ENCODE peak calls at places on chromosomes 5 and 9, in four cellular contexts. M is A549, F is bronchial epithelial cell, N is mucosa of descending colon. I is an unnamed sample.

GRCh38 chr5:10590226-10591047 is 26.6 kb downstream of the ANKRD33B start:
- DNase-seq in N (no peak), F (peak), M (peak), I (no peak)

GRCh38 chr5:145976431-145977155 is 40.2 kb downstream of the SH3RF2 start:
- DNase-seq in F (peak), M (peak), N (no peak), I (no peak)

GRCh38 chr5:132592521-132592920 is 35.7 kb downstream of the RAD50 start:
- DNase-seq in F (no peak), M (no peak), N (no peak), I (no peak)

GRCh38 chr9:4068449-4068848 is 231.4 kb downstream of the GLIS3 start:
- DNase-seq in M (peak), N (no peak), F (peak), I (no peak)

GRCh38 chr9:136945333-136946227 is 537 bp downstream of the C8G start:
- DNase-seq in M (no peak), N (peak), F (no peak), I (no peak)

GRCh38 chr9:98154678-98155077 is 35.7 kb upstream of the TRIM14 start:
- DNase-seq in N (no peak), F (peak), M (no peak), I (no peak)

GRCh38 chr9:1458503-1458902 is 408.3 kb downstream of the DMRT2 start:
- DNase-seq in N (no peak), F (peak), M (peak), I (peak)

GRCh38 chr5:136620016-136620419 is 254.7 kb upstream of the TRPC7 start:
- DNase-seq in N (no peak), F (peak), M (peak), I (no peak)

GRCh38 chr5:14109041-14109747 is 33.9 kb upstream of the TRIO start:
- DNase-seq in M (peak), F (peak), N (no peak), I (no peak)

GRCh38 chr5:110514030-110514429 is 212.4 kb downstream of the TMEM232 start:
- DNase-seq in M (no peak), N (no peak), F (no peak), I (no peak)

GRCh38 chr9:116656977-116657376 is 30.1 kb upstream of the TRIM32 start:
- DNase-seq in F (no peak), N (no peak), M (no peak), I (no peak)

GRCh38 chr9:116663588-116663987 is 23.5 kb upstream of the TRIM32 start:
- DNase-seq in F (no peak), M (no peak), N (no peak), I (no peak)

GRCh38 chr9:116662633-116663032 is 24.5 kb upstream of the TRIM32 start:
- DNase-seq in N (no peak), F (no peak), M (no peak), I (no peak)

GRCh38 chr9:116658265-116658664 is 28.8 kb upstream of the TRIM32 start:
- DNase-seq in M (no peak), N (no peak), F (no peak), I (no peak)

GRCh38 chr9:116661037-116661954 is 25.8 kb upstream of the TRIM32 start:
- DNase-seq in F (peak), N (no peak), M (peak), I (peak)
- TF ChIP-seq CTCF in F (peak), N (peak), M (peak), I (peak)

DNA sequence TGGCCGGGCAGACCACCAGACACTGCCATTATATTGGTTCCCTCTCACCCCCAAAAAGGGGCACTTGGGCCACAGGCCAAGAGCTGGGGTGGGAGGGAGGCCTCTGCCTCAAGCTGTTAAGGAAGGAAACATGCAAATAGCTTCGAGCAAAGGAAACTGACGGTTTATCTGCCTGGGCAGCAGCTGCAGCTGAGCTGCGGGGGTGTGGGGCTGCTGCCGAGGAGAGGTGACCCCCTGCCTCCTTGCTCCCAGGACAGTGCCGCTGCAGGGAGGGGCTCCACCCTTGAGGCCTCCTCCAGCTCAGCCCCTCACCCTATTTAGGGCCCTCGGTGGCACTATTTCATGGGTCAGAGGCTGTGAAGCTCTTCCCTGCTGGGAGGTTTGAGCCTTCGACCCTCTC is 789 bp downstream of the DOK3 start:
- DNase-seq in N (peak), M (no peak), F (no peak), I (no peak)
- H3K4me3 ChIP-seq in N (no peak), M (no peak), F (no peak), I (no peak)

DNA sequence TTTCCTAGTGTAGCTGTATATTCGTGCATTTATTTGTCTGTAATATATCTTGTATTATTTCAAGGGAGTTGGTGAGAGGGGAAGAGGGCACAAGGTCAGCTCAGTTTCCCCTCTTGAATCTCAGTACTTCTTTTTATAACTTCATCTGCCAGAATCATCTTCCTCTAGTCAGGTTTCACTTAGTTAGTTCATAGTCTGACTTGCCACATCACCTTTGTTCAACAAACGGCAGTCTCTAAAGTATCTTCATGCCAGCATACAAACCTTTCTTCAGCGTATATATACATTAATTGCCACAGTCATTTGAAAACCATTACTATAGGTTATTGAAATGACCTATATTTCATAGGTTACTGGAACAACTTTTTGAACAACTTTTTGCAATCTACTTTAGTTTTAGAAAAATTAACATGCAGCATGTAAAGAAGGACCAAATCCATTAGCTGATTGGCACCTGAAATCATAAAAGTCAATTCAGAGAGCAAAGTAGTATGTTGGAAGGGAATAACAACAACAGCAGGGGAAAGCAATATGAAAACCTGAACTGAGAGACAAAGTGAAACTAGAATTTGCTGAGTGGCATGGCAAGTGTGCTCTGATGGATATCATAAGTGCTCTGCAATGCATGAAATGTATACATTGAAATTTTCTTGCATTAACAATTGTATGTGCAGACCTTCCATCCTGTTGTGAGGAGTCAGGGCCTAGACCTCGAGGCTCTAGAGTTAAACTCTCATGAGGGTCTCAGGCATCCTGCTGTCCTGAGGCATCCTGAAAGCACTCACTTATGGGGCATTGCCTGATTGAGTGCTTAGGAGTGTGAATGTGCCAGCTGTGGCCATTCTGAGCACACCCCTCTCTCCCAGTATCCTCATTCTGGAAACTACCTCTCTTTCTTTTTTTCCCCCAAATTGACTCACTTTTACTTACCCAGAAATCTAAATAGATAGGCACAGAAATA is 1.3 kb downstream of the ECM2 start:
- DNase-seq in F (peak), M (no peak), N (no peak), I (no peak)
- TF ChIP-seq CTCF in F (no peak), M (no peak), N (no peak), I (no peak)

GRCh38 chr5:175900131-175900530 is 28.8 kb downstream of the CPLX2 start:
- DNase-seq in N (no peak), M (no peak), F (no peak), I (no peak)
- H3K4me3 ChIP-seq in N (no peak), M (no peak), F (no peak), I (no peak)

GRCh38 chr5:68258531-68258930 is 43.0 kb downstream of the PIK3R1 start:
- DNase-seq in F (no peak), N (no peak), M (no peak), I (no peak)

GRCh38 chr5:68259696-68260095 is 44.1 kb downstream of the PIK3R1 start:
- DNase-seq in F (no peak), N (no peak), M (no peak), I (no peak)

GRCh38 chr5:68264024-68264956 is 48.7 kb downstream of the PIK3R1 start:
- DNase-seq in F (no peak), M (no peak), N (no peak), I (no peak)

GRCh38 chr5:68260455-68260854 is 44.9 kb downstream of the PIK3R1 start:
- DNase-seq in N (no peak), F (no peak), M (no peak), I (no peak)

GRCh38 chr5:68261174-68262021 is 45.8 kb downstream of the PIK3R1 start:
- DNase-seq in N (no peak), M (no peak), F (no peak), I (no peak)
- TF ChIP-seq CTCF in N (no peak), M (no peak), F (no peak), I (peak)

GRCh38 chr9:128818839-128819715 is 777 bp downstream of the ENDOG start:
- DNase-seq in M (no peak), F (no peak), N (peak), I (no peak)

GRCh38 chr9:128818099-128818838 is at the start of gene ENDOG:
- DNase-seq in M (peak), N (peak), F (peak), I (peak)

GRCh38 chr9:128820665-128821583 is 2.6 kb downstream of the ENDOG start:
- DNase-seq in M (no peak), N (no peak), F (no peak), I (no peak)

GRCh38 chr9:128821584-128822406 is 3.5 kb downstream of the ENDOG start:
- DNase-seq in M (no peak), N (no peak), F (no peak), I (no peak)

DNA sequence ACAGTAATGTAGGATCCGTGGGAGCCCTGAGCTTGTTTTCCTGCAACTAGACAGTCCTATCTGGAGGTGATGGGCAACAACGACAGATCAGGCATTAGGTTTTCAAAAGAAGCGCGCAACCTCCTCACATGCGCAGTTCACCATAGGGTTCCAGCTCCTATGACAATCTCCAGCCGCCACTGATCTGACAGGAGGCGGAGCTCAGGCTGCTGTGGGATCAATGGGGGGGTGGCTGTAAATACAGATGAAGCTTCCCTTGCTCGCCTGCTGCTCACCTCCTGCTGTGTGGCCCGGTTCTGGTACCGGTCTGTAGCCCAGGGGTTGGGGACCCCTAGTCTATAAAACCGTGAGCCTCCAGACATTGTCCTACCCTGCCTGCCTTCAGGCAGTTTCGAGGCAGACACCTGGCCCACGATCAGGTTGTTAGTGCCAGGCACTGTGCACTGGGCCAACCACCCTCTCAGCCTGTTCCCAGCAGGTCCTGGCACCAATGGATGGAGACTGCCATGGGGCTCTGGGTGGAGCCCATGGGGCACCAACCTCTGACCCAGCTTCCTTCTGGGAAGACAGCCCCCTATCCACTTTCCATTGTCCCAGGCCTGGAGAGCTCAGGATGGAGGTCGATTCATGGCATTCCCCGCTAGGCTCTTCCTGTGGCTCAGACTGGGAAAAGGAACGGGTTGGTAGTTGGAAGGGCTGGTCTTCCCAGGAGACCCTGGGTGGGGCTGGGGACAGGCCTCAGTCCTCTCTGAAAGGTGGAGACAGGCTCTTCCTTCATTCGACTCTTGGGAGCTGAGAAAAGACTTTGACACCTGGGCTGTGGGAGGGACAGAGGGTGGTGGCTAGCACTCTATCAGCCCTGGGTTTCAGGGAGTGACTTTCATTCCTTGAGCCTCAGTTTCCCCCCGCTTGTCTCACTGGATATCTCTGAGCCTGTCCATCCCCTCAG is 1.7 kb downstream of the ENDOG start:
- DNase-seq in N (no peak), M (no peak), F (no peak), I (no peak)
- H3K4me3 ChIP-seq in N (no peak), M (peak), F (no peak), I (peak)

GRCh38 chr5:140497897-140498296 is 49.6 kb upstream of the EIF4EBP3 start:
- DNase-seq in M (peak), N (no peak), F (no peak), I (peak)

DNA sequence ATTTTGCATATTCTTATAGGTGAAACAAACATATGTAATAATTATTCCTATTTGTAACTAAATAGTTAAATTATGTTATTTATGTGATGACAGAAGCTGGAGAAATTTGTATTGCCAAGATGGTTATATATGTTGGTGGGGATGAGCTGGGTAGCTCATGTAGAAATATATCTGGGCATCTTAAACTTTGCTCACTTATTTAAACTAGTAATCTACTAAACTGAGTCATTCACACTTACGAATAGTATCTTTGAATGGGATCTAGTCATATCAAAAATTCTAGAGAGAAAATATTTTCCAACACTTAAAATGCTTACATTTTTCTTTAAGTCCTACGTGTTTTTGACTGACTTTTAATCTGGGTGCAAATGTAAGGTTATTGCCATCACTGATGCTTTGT is 44.6 kb upstream of the EIF4EBP3 start:
- DNase-seq in F (no peak), N (no peak), M (no peak), I (no peak)
- TF ChIP-seq CTCF in F (no peak), N (no peak), M (no peak), I (no peak)

GRCh38 chr9:133786371-133786753 is 48.2 kb upstream of the SARDH start:
- DNase-seq in N (peak), F (no peak), M (no peak), I (no peak)

GRCh38 chr9:133788819-133789733 is 50.9 kb upstream of the SARDH start:
- DNase-seq in F (no peak), N (peak), M (no peak), I (no peak)

GRCh38 chr9:133786936-133787748 is 49.0 kb upstream of the SARDH start:
- DNase-seq in M (no peak), F (no peak), N (peak), I (no peak)

GRCh38 chr9:133787749-133788015 is 49.5 kb upstream of the SARDH start:
- DNase-seq in M (no peak), N (peak), F (peak), I (no peak)

GRCh38 chr9:133788045-133788818 is 50.1 kb upstream of the SARDH start:
- DNase-seq in N (peak), M (no peak), F (no peak), I (no peak)
- H3K4me3 ChIP-seq in N (no peak), M (no peak), F (no peak), I (no peak)

DNA sequence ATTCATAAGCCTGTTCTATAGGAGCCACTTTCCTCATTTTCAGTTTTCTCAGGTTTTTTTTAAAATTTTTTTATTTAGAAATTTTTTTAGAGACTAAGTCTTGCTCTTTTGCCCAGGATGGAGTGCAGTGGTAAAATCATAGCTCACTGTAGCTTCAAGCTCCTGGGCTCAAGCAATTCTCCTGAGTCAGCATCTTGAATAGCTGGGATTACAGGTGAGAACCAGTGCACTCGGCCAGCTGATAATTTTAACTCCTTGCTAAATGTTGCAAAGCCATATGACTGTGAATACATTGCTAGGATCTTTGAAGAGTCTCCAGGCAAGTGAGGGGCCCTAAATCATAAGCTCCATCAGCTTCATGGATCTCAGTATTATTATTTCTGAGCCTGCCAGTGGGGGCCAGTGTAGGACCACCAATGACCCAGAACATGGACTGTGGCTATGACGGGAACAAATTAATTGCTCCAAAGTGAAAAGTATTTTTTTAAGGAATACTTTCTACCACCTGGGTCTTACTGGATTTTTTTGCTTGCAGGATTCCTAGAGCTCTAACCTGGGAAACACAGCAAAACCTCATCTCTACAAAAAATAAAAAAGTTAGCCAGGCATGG is 5.7 kb upstream of the GAPVD1 start:
- DNase-seq in N (no peak), F (no peak), M (peak), I (no peak)
- TF ChIP-seq CTCF in N (no peak), F (peak), M (peak), I (peak)

GRCh38 chr5:80654391-80655230 is at the start of the genes DHFR and MSH3:
- DNase-seq in N (peak), M (peak), F (peak), I (peak)

GRCh38 chr5:80656425-80656824 is 1.6 kb upstream of the DHFR start:
- DNase-seq in M (peak), N (no peak), F (no peak), I (no peak)

GRCh38 chr5:80654054-80654390 is 430 bp upstream of the MSH3 start:
- DNase-seq in N (no peak), M (peak), F (no peak), I (no peak)

GRCh38 chr5:80655231-80655784 is 525 bp upstream of the DHFR start:
- DNase-seq in N (no peak), F (peak), M (peak), I (no peak)

DNA sequence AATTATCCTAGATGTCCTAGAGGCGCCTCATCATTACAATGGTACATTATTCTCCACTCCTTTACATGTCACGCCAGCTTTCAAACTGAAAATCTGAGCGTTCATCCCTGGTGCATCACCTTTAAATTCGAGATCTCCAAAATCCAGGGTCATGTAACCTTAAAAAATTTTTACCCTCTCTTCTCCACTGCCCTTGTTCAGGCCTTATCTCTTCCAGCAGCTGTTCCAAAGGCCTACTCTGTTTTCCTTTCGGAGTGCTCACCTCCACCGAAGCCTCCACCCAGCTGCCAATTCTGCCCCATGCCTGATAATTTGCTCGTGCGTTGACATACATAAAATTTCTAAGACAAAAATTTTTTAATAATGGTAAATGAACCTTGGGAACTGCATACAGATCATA is 955 bp upstream of the MSH3 start:
- DNase-seq in N (no peak), M (no peak), F (no peak), I (no peak)
- H3K4me3 ChIP-seq in N (no peak), M (peak), F (peak), I (peak)

I was measured in epithelial cell of proximal tubule.